ENCODE peak calls at places on chromosomes 6 and 20, in nine cellular contexts. W, E, U, C, X, Q, S, N and L are unnamed samples.

GRCh38 chr6:152380993-152381898 is 255.9 kb downstream of the SYNE1 start:
- DNase-seq in W (no peak), N (no peak), C (peak; percentile 89), S (peak; percentile 55), Q (peak; percentile 41), X (peak; percentile 75), E (peak; percentile 68), U (peak; percentile 31), L (peak; percentile 18)

GRCh38 chr6:146985111-146985510 is 219.1 kb upstream of the STXBP5 start:
- DNase-seq in C (no peak), E (peak; percentile 14), N (no peak), U (no peak), X (no peak), W (no peak), S (no peak), Q (no peak), L (peak; percentile 40)

GRCh38 chr6:109610555-109610954 is 80.4 kb downstream of the AK9 start:
- DNase-seq in S (no peak), Q (no peak), U (no peak), C (no peak), N (no peak), X (no peak), W (no peak), E (no peak), L (peak; percentile 46)

GRCh38 chr20:36604952-36605308 is 649 bp upstream of the RAB5IF start:
- DNase-seq in U (peak; percentile 54), Q (peak; percentile 41), E (peak; percentile 42), S (no peak), N (no peak), C (peak; percentile 25), X (peak; percentile 33), W (no peak), L (no peak)

GRCh38 chr6:124676033-124676432 is 286.2 kb upstream of the RNF217 start:
- DNase-seq in U (no peak), N (no peak), S (no peak), Q (no peak), X (no peak), C (no peak), E (no peak), W (no peak), L (no peak)

GRCh38 chr20:664151-664550 is 11.2 kb upstream of the SRXN1 start:
- DNase-seq in N (no peak), E (no peak), C (no peak), W (peak; percentile 73), S (no peak), Q (no peak), X (no peak), U (no peak), L (no peak)

GRCh38 chr6:96899019-96899418 is 1.3 kb upstream of the NDUFAF4 start:
- DNase-seq in N (no peak), U (no peak), Q (no peak), W (peak; percentile 30), X (no peak), E (peak; percentile 9), S (no peak), C (peak; percentile 34), L (peak; percentile 51)

GRCh38 chr20:3434232-3434631 is 26.8 kb upstream of the DNAAF9 start:
- DNase-seq in U (no peak), S (no peak), E (no peak), C (no peak), Q (no peak), W (no peak), X (no peak), N (no peak), L (no peak)

GRCh38 chr20:13953227-13953626 is 37.2 kb downstream of the SEL1L2 start:
- DNase-seq in X (no peak), W (peak; percentile 37), S (no peak), C (no peak), Q (no peak), E (no peak), N (no peak), U (no peak), L (no peak)

GRCh38 chr6:7629321-7629720 is 39.3 kb downstream of the SNRNP48 start:
- DNase-seq in S (no peak), W (no peak), X (no peak), U (no peak), C (no peak), N (no peak), E (no peak), Q (no peak), L (no peak)

GRCh38 chr6:86869500-86869899 is 67.8 kb upstream of the HTR1E start:
- DNase-seq in Q (no peak), S (no peak), W (no peak), X (no peak), N (no peak), E (no peak), U (no peak), C (no peak), L (no peak)

GRCh38 chr20:13913517-13913916 is 76.9 kb downstream of the SEL1L2 start:
- DNase-seq in S (no peak), X (no peak), N (no peak), C (no peak), W (no peak), E (no peak), Q (no peak), U (no peak), L (no peak)

GRCh38 chr6:79538481-79538971 is 1.3 kb upstream of the LCA5 start:
- DNase-seq in X (no peak), S (no peak), W (peak; percentile 10), Q (no peak), N (no peak), U (no peak), C (no peak), E (no peak), L (peak; percentile 44)

GRCh38 chr20:63567382-63568169 is 6.5 kb downstream of the HELZ2 start:
- DNase-seq in Q (peak; percentile 59), C (peak; percentile 37), E (no peak), S (no peak), X (peak; percentile 51), N (peak; percentile 40), W (no peak), U (no peak), L (no peak)

GRCh38 chr6:24245275-24245674 is 112.6 kb downstream of the DCDC2 start:
- DNase-seq in S (no peak), U (no peak), C (no peak), Q (no peak), X (no peak), E (no peak), N (no peak), W (no peak), L (no peak)

GRCh38 chr20:3094848-3095629 is 10.5 kb upstream of the AVP start:
- DNase-seq in X (no peak), Q (no peak), W (no peak), C (no peak), E (no peak), S (no peak), N (no peak), U (no peak), L (no peak)

GRCh38 chr6:40482532-40482931 is 104.6 kb downstream of the LRFN2 start:
- DNase-seq in C (no peak), W (peak; percentile 67), N (no peak), U (no peak), S (no peak), X (no peak), Q (no peak), E (no peak), L (no peak)

DNA sequence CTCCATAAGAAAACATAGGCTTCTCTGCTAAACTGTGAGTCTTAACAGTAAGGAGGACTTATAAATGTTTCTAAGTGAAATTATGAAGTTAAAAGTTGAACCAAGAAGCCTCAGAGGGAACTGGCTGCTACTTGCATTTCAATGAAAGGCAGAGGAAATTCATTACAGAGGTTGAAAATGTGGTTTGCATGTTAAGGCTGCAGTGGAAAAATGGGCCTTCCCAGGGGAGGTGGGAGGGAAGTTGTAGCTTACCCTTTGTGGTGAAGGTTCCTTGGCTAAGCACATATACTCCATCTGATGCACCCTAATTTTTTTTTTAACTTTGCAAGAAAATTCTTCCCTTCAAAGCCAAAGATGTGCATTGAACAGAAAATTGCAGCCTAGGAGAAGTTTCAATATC is 134.3 kb downstream of the CARMIL1 start:
- DNase-seq in U (no peak), Q (no peak), W (peak; percentile 6), E (no peak), S (no peak), X (no peak), N (no peak), C (no peak), L (no peak)
- H3K4me3 ChIP-seq in U (no peak overlapping the region), Q (no peak overlapping the region), W (no peak overlapping the region), E (no peak overlapping the region), S (no peak overlapping the region), X (no peak overlapping the region), N (no peak overlapping the region), C (no peak overlapping the region), L (no peak overlapping the region)

DNA sequence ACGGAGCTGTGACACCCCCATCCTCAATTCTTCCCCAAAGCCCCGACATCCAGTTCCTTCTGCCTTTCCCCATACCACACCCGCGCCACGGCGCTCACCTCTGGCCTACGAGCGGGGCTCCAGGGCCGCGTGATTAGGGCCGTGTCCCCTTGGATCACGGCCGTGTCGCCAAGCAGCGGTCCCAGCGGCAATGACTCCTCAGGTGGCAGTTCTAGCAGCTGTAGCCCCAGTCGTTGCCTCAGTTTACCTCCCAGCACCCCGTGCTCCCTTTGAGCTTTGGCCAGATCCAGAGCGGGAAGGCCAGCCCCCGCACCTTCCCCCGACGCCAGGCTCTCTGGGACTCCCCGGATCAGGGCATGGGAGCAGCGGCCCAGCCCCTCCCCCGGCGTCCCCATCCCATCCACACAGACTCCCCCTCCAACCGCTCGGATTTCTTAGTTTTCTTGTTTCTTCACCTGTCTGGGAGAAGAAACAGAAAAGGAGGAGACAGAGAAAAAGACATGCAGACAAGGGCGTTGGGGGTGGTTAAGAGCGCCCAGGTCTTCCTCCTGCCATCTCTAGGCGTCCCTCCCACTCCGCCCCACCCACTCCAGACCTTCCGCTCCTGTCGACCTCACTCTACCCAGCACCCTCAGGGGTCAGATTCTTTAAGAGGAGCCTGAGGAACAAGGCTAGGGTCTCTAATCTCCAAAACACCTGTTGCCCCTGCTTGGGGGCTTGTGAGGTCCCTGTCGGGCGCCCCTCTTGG is at the start of gene DDAH2:
- DNase-seq in S (no peak), C (no peak), U (no peak), X (no peak), Q (no peak), E (no peak), N (no peak), W (peak; percentile 78), L (no peak)
- H3K36me3 ChIP-seq in S (peaks cover 6% of the 10 kb centered on the region), C (no peaks in the 10 kb centered on the region), U (peaks cover 33% of the 10 kb centered on the region), X (peaks cover 50% of the 10 kb centered on the region), Q (peaks cover 46% of the 10 kb centered on the region), E (peaks cover 34% of the 10 kb centered on the region), N (peaks cover 5% of the 10 kb centered on the region), W (peaks cover 27% of the 10 kb centered on the region), L (peaks cover 11% of the 10 kb centered on the region)

GRCh38 chr6:138087549-138087948 is 19.7 kb downstream of the PERP start:
- DNase-seq in C (no peak), W (no peak), E (no peak), U (peak; percentile 40), S (no peak), Q (no peak), N (no peak), X (no peak), L (peak; percentile 13)
- H3K4me3 ChIP-seq in C (no peak overlapping the region), W (no peak overlapping the region), E (no peak overlapping the region), U (peak overlapping the region; percentile 38), S (no peak overlapping the region), Q (no peak overlapping the region), N (no peak overlapping the region), X (no peak overlapping the region), L (no peak overlapping the region)

DNA sequence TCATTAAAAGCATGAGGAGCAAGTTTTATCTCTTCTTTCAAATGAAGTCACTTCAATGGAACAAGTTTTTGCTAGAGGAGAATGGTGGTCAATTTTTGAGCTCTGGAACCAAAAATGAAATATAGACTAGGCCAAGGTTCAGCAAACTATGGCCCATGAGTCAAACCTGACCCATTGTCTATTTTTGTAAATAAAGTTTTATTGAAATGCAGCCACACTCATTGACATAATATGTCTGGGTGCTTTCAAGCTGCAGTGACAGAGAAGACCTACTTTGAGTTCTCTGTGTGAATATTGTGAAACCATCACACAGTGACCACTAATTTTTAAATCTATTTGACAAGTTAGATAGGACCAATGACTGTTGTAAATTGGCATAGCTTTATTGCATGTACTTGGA is 13.4 kb downstream of the RAE1 start:
- DNase-seq in N (no peak), W (no peak), U (no peak), Q (no peak), X (no peak), C (no peak), E (no peak), S (no peak), L (no peak)
- H3K36me3 ChIP-seq in N (peaks cover 7% of the 10 kb centered on the region), W (peaks cover 27% of the 10 kb centered on the region), U (peaks cover 51% of the 10 kb centered on the region), Q (peaks cover 59% of the 10 kb centered on the region), X (peaks cover 79% of the 10 kb centered on the region), C (no peaks in the 10 kb centered on the region), E (peaks cover 16% of the 10 kb centered on the region), S (peaks cover 18% of the 10 kb centered on the region), L (peaks cover 22% of the 10 kb centered on the region)